ENCODE peak calls at places on chromosomes 4 and X, in eight cellular contexts. R, W, O, H, G, Z, Q and P are unnamed samples.

GRCh38 chrX:40849906-40850672 is 114.7 kb upstream of the MED14 start:
- DNase-seq in R (peak; percentile 4), W (peak; percentile 7), O (no peak), H (no peak), G (peak; percentile 40), Z (no peak), Q (no peak), P (no peak)

GRCh38 chr4:128811571-128812359 is 2.3 kb downstream of the JADE1 start:
- DNase-seq in R (peak; percentile 84), W (peak; percentile 94), O (peak; percentile 81), H (peak; percentile 86), G (peak; percentile 90), Z (peak; percentile 91), Q (peak; percentile 87), P (peak; percentile 73)

GRCh38 chrX:107683931-107684330 is 55.6 kb downstream of the PRPS1 start:
- DNase-seq in R (no peak), W (no peak), O (no peak), H (no peak), G (no peak), Z (no peak), Q (no peak), P (no peak)

GRCh38 chrX:50067435-50068292 is 133.1 kb downstream of the AKAP4 start:
- DNase-seq in R (peak; percentile 22), W (peak; percentile 31), O (no peak), H (peak; percentile 4), G (peak; percentile 47), Z (peak; percentile 80), Q (peak; percentile 42), P (no peak)

GRCh38 chr4:81694514-81694913 is 222.8 kb upstream of the RASGEF1B start:
- DNase-seq in R (no peak), W (no peak), O (no peak), H (no peak), G (no peak), Z (no peak), Q (no peak), P (no peak)

GRCh38 chr4:94766856-94767255 is 9.1 kb downstream of the BMPR1B start:
- DNase-seq in R (peak; percentile 73), W (peak; percentile 60), O (no peak), H (no peak), G (peak; percentile 60), Z (no peak), Q (no peak), P (no peak)

GRCh38 chrX:100316987-100317386 is 93.1 kb downstream of the PCDH19 start:
- DNase-seq in R (peak; percentile 5), W (no peak), O (no peak), H (no peak), G (no peak), Z (no peak), Q (no peak), P (no peak)

GRCh38 chr4:96652158-96652557 is 812.3 kb downstream of the PDHA2 start:
- DNase-seq in R (peak; percentile 39), W (peak; percentile 13), O (no peak), H (no peak), G (no peak), Z (no peak), Q (no peak), P (no peak)

GRCh38 chrX:20267924-20268701 is 1.4 kb upstream of the RPS6KA3 start:
- DNase-seq in R (peak; percentile 16), W (no peak), O (peak; percentile 37), H (peak; percentile 50), G (no peak), Z (peak; percentile 49), Q (peak; percentile 37), P (peak; percentile 30)

GRCh38 chr4:99868126-99868596 is 26.1 kb downstream of the LAMTOR3 start:
- DNase-seq in R (peak; percentile 40), W (peak; percentile 29), O (no peak), H (no peak), G (peak; percentile 25), Z (peak; percentile 14), Q (no peak), P (no peak)

GRCh38 chr4:3801931-3802550 is 35.9 kb downstream of the ADRA2C start:
- DNase-seq in R (no peak), W (no peak), O (no peak), H (no peak), G (no peak), Z (no peak), Q (no peak), P (no peak)

GRCh38 chrX:41332408-41332987 is 1.5 kb upstream of the DDX3X start:
- DNase-seq in R (peak; percentile 43), W (peak; percentile 38), O (no peak), H (peak; percentile 3), G (peak; percentile 44), Z (peak; percentile 37), Q (no peak), P (no peak)

GRCh38 chr4:5976431-5976830 is 41.8 kb downstream of the C4orf50 start:
- DNase-seq in R (no peak), W (no peak), O (no peak), H (no peak), G (no peak), Z (no peak), Q (no peak), P (no peak)

GRCh38 chr4:5982156-5982973 is 35.9 kb downstream of the C4orf50 start:
- DNase-seq in R (no peak), W (no peak), O (no peak), H (no peak), G (no peak), Z (no peak), Q (no peak), P (no peak)

GRCh38 chr4:5976921-5977320 is 41.3 kb downstream of the C4orf50 start:
- DNase-seq in R (no peak), W (no peak), O (no peak), H (no peak), G (no peak), Z (no peak), Q (no peak), P (peak; percentile 2)

GRCh38 chr4:5979981-5980380 is 38.2 kb downstream of the C4orf50 start:
- DNase-seq in R (no peak), W (peak; percentile 16), O (no peak), H (no peak), G (no peak), Z (no peak), Q (peak; percentile 60), P (no peak)

DNA sequence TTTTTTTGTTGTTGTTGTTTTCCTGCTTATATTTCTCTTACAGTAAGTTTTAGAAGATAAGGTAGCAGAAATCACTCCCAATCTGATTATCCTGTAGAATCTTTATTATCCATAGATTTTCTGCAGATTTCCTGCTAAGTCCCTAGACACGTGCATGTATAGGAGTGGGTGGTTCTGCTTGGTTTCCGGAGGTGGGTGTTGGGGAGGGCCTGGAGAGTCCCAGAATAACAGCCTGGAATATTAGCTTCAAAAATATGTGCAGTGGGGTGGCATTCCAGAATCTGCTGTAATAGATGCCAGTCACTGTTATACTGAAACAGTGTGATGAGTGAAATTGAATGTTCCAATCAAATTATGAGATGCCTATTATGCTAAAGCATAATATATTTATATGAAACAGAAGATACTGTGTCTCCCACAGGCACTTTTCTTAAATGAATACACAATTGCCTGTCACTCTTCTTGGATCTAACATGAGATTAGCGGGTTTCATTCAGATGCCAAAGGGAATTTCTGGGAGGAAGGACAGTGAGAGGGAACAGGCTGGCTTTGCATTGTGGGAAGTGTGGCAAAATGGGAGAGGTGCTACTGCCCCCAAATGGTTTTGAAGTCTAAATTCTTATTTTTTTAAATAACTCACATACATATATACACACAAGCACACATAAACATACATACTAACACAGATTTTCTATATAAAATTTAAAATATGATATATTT is 37.6 kb downstream of the C4orf50 start:
- DNase-seq in R (no peak), W (peak; percentile 4), O (no peak), H (no peak), G (no peak), Z (no peak), Q (no peak), P (no peak)
- TF ChIP-seq CTCF in R (no peak), W (no peak), O (no peak), H (no peak), G (no peak), Z (peak; percentile 13), Q (no peak), P (no peak)

DNA sequence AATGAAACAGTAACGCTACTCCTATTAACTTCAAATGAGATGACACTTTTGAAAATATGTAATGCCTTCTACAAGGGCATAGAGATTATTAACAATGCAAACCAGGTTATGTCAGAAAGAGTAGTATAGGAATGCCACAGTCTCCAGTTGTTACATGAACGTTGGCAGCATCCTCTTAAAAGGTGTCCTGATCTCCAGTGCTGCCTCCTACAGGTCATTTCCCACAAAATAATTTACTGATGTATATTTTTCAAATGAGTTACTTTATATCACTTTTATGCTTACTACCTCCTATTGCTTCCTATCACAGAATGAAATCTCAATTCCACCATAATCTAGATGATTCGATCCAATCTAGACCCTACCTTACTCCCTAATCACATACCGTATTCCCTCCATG is 195.2 kb upstream of the EPHA5 start:
- DNase-seq in R (no peak), W (peak; percentile 33), O (no peak), H (no peak), G (no peak), Z (peak; percentile 38), Q (no peak), P (no peak)
- TF ChIP-seq CTCF in R (peak; percentile 38), W (peak; percentile 28), O (no peak), H (no peak), G (peak; percentile 21), Z (peak; percentile 43), Q (peak; percentile 45), P (no peak)

DNA sequence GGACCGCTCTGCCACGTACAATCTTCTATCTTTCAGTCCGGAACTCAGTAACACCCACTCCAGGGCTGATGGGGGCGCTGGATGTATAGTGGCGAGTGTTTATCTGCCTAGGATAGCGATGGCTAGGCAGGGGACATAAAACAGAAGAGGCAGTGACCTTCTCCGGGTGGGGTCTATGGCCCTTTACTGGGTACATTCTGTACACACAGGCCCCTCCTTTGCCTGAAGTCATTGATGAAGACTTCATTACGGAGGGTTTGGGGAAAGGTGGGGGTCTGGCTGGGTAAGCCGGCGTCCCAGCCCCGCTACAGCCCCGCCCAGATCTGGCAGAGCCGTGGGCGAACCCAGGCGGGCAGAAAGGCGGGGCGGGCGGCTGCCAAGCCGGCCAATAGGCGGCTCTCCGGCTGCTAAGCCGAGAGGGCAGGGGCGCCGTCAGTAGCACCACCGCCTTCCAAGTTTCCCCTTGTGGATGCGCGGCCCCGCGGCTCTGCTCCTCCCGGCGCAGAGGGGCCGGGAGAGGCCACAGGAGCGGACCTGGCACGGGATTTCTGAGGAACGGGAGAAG is at the start of gene CHST7:
- DNase-seq in R (peak; percentile 55), W (peak; percentile 68), O (peak; percentile 44), H (peak; percentile 10), G (peak; percentile 52), Z (peak; percentile 68), Q (peak; percentile 72), P (peak; percentile 53)
- TF ChIP-seq CTCF in R (peak; percentile 12), W (peak; percentile 28), O (peak; percentile 5), H (no peak), G (peak; percentile 39), Z (peak; percentile 28), Q (peak; percentile 12), P (no peak)

GRCh38 chr4:12723849-12724447 is 760.2 kb downstream of the RAB28 start:
- DNase-seq in R (no peak), W (peak; percentile 20), O (no peak), H (no peak), G (no peak), Z (peak; percentile 42), Q (no peak), P (no peak)

GRCh38 chr4:12724520-12724919 is 759.6 kb downstream of the RAB28 start:
- DNase-seq in R (no peak), W (peak; percentile 23), O (no peak), H (no peak), G (no peak), Z (peak; percentile 42), Q (no peak), P (no peak)

GRCh38 chr4:12734586-12734985 is 749.6 kb downstream of the RAB28 start:
- DNase-seq in R (no peak), W (no peak), O (no peak), H (no peak), G (no peak), Z (no peak), Q (no peak), P (no peak)

GRCh38 chr4:12729384-12729783 is 754.8 kb downstream of the RAB28 start:
- DNase-seq in R (peak; percentile 1), W (peak; percentile 51), O (no peak), H (no peak), G (peak; percentile 15), Z (peak; percentile 22), Q (no peak), P (no peak)
- TF ChIP-seq CTCF in R (peak; percentile 24), W (peak; percentile 28), O (peak; percentile 35), H (peak; percentile 20), G (peak; percentile 46), Z (peak; percentile 61), Q (peak; percentile 65), P (no peak)